ENCODE peak calls at places on chromosomes 7 and 10, in six cellular contexts. One of them, this sample, is unnamed.

GRCh38 chr7:45021604-45022296 is 21.7 kb downstream of the CCM2 start:
- DNase-seq in GF-D8: peak
- DNase-seq in coronary artery: no peak
- DNase-seq in H7: no peak
- DNase-seq in HT1080: peak
- DNase-seq in glutamatergic neuron: peak
- DNase-seq in this sample: no peak

GRCh38 chr7:17046666-17047065 is 164.9 kb upstream of the AGR3 start:
- DNase-seq in glutamatergic neuron: no peak
- DNase-seq in HT1080: no peak
- DNase-seq in coronary artery: no peak
- DNase-seq in H7: no peak
- DNase-seq in GF-D8: no peak
- DNase-seq in this sample: no peak

GRCh38 chr10:68077026-68077425 is 1.9 kb upstream of the HERC4 start:
- DNase-seq in HT1080: no peak
- DNase-seq in coronary artery: no peak
- DNase-seq in H7: no peak
- DNase-seq in glutamatergic neuron: no peak
- DNase-seq in GF-D8: no peak
- DNase-seq in this sample: no peak

GRCh38 chr10:102159051-102159597 is 6.9 kb downstream of the NOLC1 start:
- DNase-seq in HT1080: peak
- DNase-seq in GF-D8: no peak
- DNase-seq in glutamatergic neuron: no peak
- DNase-seq in coronary artery: no peak
- DNase-seq in H7: no peak
- DNase-seq in this sample: no peak

GRCh38 chr7:132836746-132837145 is 245.1 kb downstream of the CHCHD3 start:
- DNase-seq in HT1080: peak
- DNase-seq in glutamatergic neuron: no peak
- DNase-seq in coronary artery: no peak
- DNase-seq in GF-D8: no peak
- DNase-seq in H7: no peak
- DNase-seq in this sample: no peak

GRCh38 chr10:112758961-112759360 is 191.1 kb upstream of the TCF7L2 start:
- DNase-seq in GF-D8: no peak
- DNase-seq in H7: no peak
- DNase-seq in HT1080: no peak
- DNase-seq in coronary artery: no peak
- DNase-seq in glutamatergic neuron: no peak
- DNase-seq in this sample: no peak

GRCh38 chr10:124369986-124370385 is 48.7 kb downstream of the OAT start:
- DNase-seq in H7: no peak
- DNase-seq in glutamatergic neuron: no peak
- DNase-seq in HT1080: no peak
- DNase-seq in coronary artery: no peak
- DNase-seq in GF-D8: no peak
- DNase-seq in this sample: no peak

GRCh38 chr10:115802911-115803310 is 470.1 kb downstream of the GFRA1 start:
- DNase-seq in GF-D8: no peak
- DNase-seq in coronary artery: no peak
- DNase-seq in H7: no peak
- DNase-seq in HT1080: no peak
- DNase-seq in glutamatergic neuron: no peak
- DNase-seq in this sample: no peak

GRCh38 chr7:73715648-73716317 is 3.7 kb downstream of the STX1A start:
- DNase-seq in H7: no peak
- DNase-seq in GF-D8: peak
- DNase-seq in HT1080: peak
- DNase-seq in coronary artery: no peak
- DNase-seq in glutamatergic neuron: peak
- DNase-seq in this sample: peak

GRCh38 chr7:2967705-2968104 is 76.0 kb downstream of the CARD11 start:
- DNase-seq in H7: no peak
- DNase-seq in glutamatergic neuron: no peak
- DNase-seq in GF-D8: no peak
- DNase-seq in coronary artery: peak
- DNase-seq in HT1080: no peak
- DNase-seq in this sample: no peak

GRCh38 chr10:64430690-64431323 is 909.6 kb downstream of the REEP3 start:
- DNase-seq in HT1080: peak
- DNase-seq in coronary artery: no peak
- DNase-seq in H7: peak
- DNase-seq in glutamatergic neuron: peak
- DNase-seq in GF-D8: no peak
- DNase-seq in this sample: peak

GRCh38 chr7:81267508-81267907 is 348.7 kb upstream of the SEMA3C start:
- DNase-seq in HT1080: peak
- DNase-seq in coronary artery: no peak
- DNase-seq in H7: no peak
- DNase-seq in glutamatergic neuron: no peak
- DNase-seq in GF-D8: no peak
- DNase-seq in this sample: no peak

This sample was measured in OCI-LY7.